ENCODE peak calls at places on chromosomes 4 and X, in four cellular contexts. One of them, this sample, is unnamed.

GRCh38 chr4:98584265-98584664 is 74.1 kb downstream of the TSPAN5 start:
- DNase-seq in right atrium auricular region: no peak
- DNase-seq in anterior cingulate cortex: no peak
- DNase-seq in heart left ventricle: no peak
- DNase-seq in this sample: no peak

GRCh38 chrX:20547649-20548051 is 280.9 kb upstream of the RPS6KA3 start:
- DNase-seq in right atrium auricular region: no peak
- DNase-seq in anterior cingulate cortex: no peak
- DNase-seq in heart left ventricle: no peak
- DNase-seq in this sample: no peak

GRCh38 chrX:43846558-43846957 is 35.7 kb downstream of the MAOB start:
- DNase-seq in right atrium auricular region: no peak
- DNase-seq in anterior cingulate cortex: no peak
- DNase-seq in heart left ventricle: no peak
- DNase-seq in this sample: no peak

GRCh38 chrX:118495958-118496762 is 545 bp downstream of the DOCK11 start:
- DNase-seq in right atrium auricular region: peak
- DNase-seq in anterior cingulate cortex: peak
- DNase-seq in heart left ventricle: peak
- DNase-seq in this sample: peak

GRCh38 chr4:172095161-172095560 is 282.0 kb downstream of the GALNTL6 start:
- DNase-seq in right atrium auricular region: no peak
- DNase-seq in anterior cingulate cortex: no peak
- DNase-seq in heart left ventricle: no peak
- DNase-seq in this sample: no peak

GRCh38 chr4:187547281-187547680 is 448.3 kb upstream of the ZFP42 start:
- DNase-seq in right atrium auricular region: no peak
- DNase-seq in anterior cingulate cortex: no peak
- DNase-seq in heart left ventricle: no peak
- DNase-seq in this sample: no peak

GRCh38 chrX:124362072-124362471 is 15.7 kb downstream of the SH2D1A start:
- DNase-seq in right atrium auricular region: no peak
- DNase-seq in anterior cingulate cortex: no peak
- DNase-seq in heart left ventricle: no peak
- DNase-seq in this sample: no peak

GRCh38 chr4:156901871-156902270 is 69.7 kb downstream of the PDGFC start:
- DNase-seq in right atrium auricular region: no peak
- DNase-seq in anterior cingulate cortex: no peak
- DNase-seq in heart left ventricle: no peak
- DNase-seq in this sample: no peak

GRCh38 chr4:77147400-77147782 is 9.6 kb upstream of the CCNG2 start:
- DNase-seq in right atrium auricular region: no peak
- DNase-seq in anterior cingulate cortex: no peak
- DNase-seq in heart left ventricle: no peak
- DNase-seq in this sample: no peak

GRCh38 chr4:152771736-152772533 is 7.6 kb downstream of the TIGD4 start:
- DNase-seq in right atrium auricular region: no peak
- DNase-seq in anterior cingulate cortex: peak
- DNase-seq in heart left ventricle: no peak
- DNase-seq in this sample: no peak

GRCh38 chrX:23373129-23373804 is 38.6 kb downstream of the PTCHD1 start:
- DNase-seq in right atrium auricular region: no peak
- DNase-seq in anterior cingulate cortex: peak
- DNase-seq in heart left ventricle: no peak
- DNase-seq in this sample: no peak

GRCh38 chr4:85778809-85779124 is 303.8 kb downstream of the ARHGAP24 start:
- DNase-seq in right atrium auricular region: no peak
- DNase-seq in anterior cingulate cortex: no peak
- DNase-seq in heart left ventricle: no peak
- DNase-seq in this sample: no peak

GRCh38 chr4:110671679-110672078 is 48.8 kb upstream of the PITX2 start:
- DNase-seq in right atrium auricular region: no peak
- DNase-seq in anterior cingulate cortex: no peak
- DNase-seq in heart left ventricle: no peak
- DNase-seq in this sample: no peak

GRCh38 chr4:8821151-8821950 is 50.3 kb downstream of the HMX1 start:
- DNase-seq in right atrium auricular region: peak
- DNase-seq in anterior cingulate cortex: no peak
- DNase-seq in heart left ventricle: no peak
- DNase-seq in this sample: no peak

This sample was measured in left ventricle myocardium inferior.